ENCODE peak calls at places on chromosome 21, in seven cellular contexts. E is H9, V is IMR-90, Q is mesendoderm, X is H1, O is mesenchymal stem cell, I is trophoblast cell. M is an unnamed sample.

GRCh38 chr21:42550817-42551216 is 37.2 kb downstream of the SLC37A1 start:
- DNase-seq in E (no peak), V (no peak), Q (no peak), X (no peak), O (no peak), I (peak; percentile 84), M (no peak)

GRCh38 chr21:26818911-26819310 is 26.3 kb downstream of the ADAMTS1 start:
- DNase-seq in E (no peak), V (no peak), Q (peak; percentile 32), X (no peak), O (no peak), I (no peak), M (peak; percentile 11)

GRCh38 chr21:29077651-29078090 is 4.2 kb upstream of the CCT8 start:
- DNase-seq in E (no peak), V (peak; percentile 48), Q (no peak), X (no peak), O (no peak), I (peak; percentile 17), M (no peak)

GRCh38 chr21:34609244-34609950 is 5.5 kb downstream of the RCAN1 start:
- DNase-seq in E (no peak), V (no peak), Q (no peak), X (no peak), O (no peak), I (no peak), M (no peak)

GRCh38 chr21:14120091-14120734 is 90.5 kb downstream of the LIPI start:
- DNase-seq in E (peak; percentile 59), V (peak; percentile 8), Q (peak; percentile 56), X (no peak), O (peak; percentile 10), I (peak; percentile 75), M (peak; percentile 11)

GRCh38 chr21:42440187-42440792 is 36.6 kb downstream of the UBASH3A start:
- DNase-seq in E (no peak), V (no peak), Q (no peak), X (no peak), O (no peak), I (no peak), M (no peak)

GRCh38 chr21:42465008-42465878 is 30.8 kb downstream of the RSPH1 start:
- DNase-seq in E (no peak), V (no peak), Q (peak; percentile 22), X (no peak), O (peak; percentile 67), I (peak; percentile 11), M (no peak)

GRCh38 chr21:34886554-34887385 is 162.3 kb downstream of the RUNX1 start:
- DNase-seq in E (peak; percentile 47), V (no peak), Q (peak; percentile 60), X (no peak), O (peak; percentile 51), I (peak; percentile 47), M (no peak)

GRCh38 chr21:33339938-33340337 is 15.2 kb downstream of the IFNAR1 start:
- DNase-seq in E (no peak), V (peak; percentile 12), Q (no peak), X (no peak), O (peak; percentile 27), I (no peak), M (no peak)

GRCh38 chr21:36097427-36098230 is 27.8 kb downstream of the CBR1 start:
- DNase-seq in E (no peak), V (no peak), Q (no peak), X (no peak), O (peak; percentile 46), I (no peak), M (no peak)

GRCh38 chr21:22885079-22885478 is 1886.9 kb downstream of the NCAM2 start:
- DNase-seq in E (no peak), V (no peak), Q (peak; percentile 86), X (no peak), O (no peak), I (no peak), M (no peak)

GRCh38 chr21:36423772-36424433 is 38.7 kb downstream of the CHAF1B start:
- DNase-seq in E (no peak), V (no peak), Q (no peak), X (no peak), O (no peak), I (no peak), M (no peak)

GRCh38 chr21:41817228-41817627 is 50.4 kb upstream of the RIPK4 start:
- DNase-seq in E (peak; percentile 57), V (peak; percentile 83), Q (peak; percentile 64), X (no peak), O (peak; percentile 72), I (peak; percentile 83), M (peak; percentile 32)

GRCh38 chr21:10521091-10521598 is at the start of gene TPTE:
- DNase-seq in E (no peak), V (no peak), Q (no peak), X (no peak), O (no peak), I (peak; percentile 65), M (no peak)

GRCh38 chr21:32597205-32597604 is 11.9 kb upstream of the TCP10L start:
- DNase-seq in E (no peak), V (peak; percentile 95), Q (no peak), X (no peak), O (peak; percentile 82), I (peak; percentile 14), M (no peak)

GRCh38 chr21:32949701-32950100 is 76.0 kb upstream of the OLIG2 start:
- DNase-seq in E (peak; percentile 24), V (no peak), Q (peak; percentile 39), X (no peak), O (no peak), I (no peak), M (no peak)

GRCh38 chr21:26124421-26124833 is 46.1 kb downstream of the APP start:
- DNase-seq in E (no peak), V (peak; percentile 67), Q (peak; percentile 64), X (no peak), O (peak; percentile 64), I (peak; percentile 87), M (no peak)

GRCh38 chr21:42363331-42363730 is 3.0 kb downstream of the TFF1 start:
- DNase-seq in E (no peak), V (no peak), Q (no peak), X (no peak), O (no peak), I (peak; percentile 52), M (no peak)

GRCh38 chr21:45252448-45252925 is 35.2 kb downstream of the POFUT2 start:
- DNase-seq in E (peak; percentile 16), V (no peak), Q (no peak), X (no peak), O (no peak), I (no peak), M (no peak)

GRCh38 chr21:45253180-45253579 is 34.5 kb downstream of the POFUT2 start:
- DNase-seq in E (peak; percentile 21), V (peak; percentile 39), Q (peak; percentile 25), X (no peak), O (peak; percentile 57), I (no peak), M (no peak)

GRCh38 chr21:45254557-45254930 is 33.2 kb downstream of the POFUT2 start:
- DNase-seq in E (no peak), V (no peak), Q (no peak), X (no peak), O (no peak), I (no peak), M (no peak)

GRCh38 chr21:45255381-45256020 is 32.2 kb downstream of the POFUT2 start:
- DNase-seq in E (peak; percentile 26), V (no peak), Q (no peak), X (no peak), O (no peak), I (no peak), M (no peak)

DNA sequence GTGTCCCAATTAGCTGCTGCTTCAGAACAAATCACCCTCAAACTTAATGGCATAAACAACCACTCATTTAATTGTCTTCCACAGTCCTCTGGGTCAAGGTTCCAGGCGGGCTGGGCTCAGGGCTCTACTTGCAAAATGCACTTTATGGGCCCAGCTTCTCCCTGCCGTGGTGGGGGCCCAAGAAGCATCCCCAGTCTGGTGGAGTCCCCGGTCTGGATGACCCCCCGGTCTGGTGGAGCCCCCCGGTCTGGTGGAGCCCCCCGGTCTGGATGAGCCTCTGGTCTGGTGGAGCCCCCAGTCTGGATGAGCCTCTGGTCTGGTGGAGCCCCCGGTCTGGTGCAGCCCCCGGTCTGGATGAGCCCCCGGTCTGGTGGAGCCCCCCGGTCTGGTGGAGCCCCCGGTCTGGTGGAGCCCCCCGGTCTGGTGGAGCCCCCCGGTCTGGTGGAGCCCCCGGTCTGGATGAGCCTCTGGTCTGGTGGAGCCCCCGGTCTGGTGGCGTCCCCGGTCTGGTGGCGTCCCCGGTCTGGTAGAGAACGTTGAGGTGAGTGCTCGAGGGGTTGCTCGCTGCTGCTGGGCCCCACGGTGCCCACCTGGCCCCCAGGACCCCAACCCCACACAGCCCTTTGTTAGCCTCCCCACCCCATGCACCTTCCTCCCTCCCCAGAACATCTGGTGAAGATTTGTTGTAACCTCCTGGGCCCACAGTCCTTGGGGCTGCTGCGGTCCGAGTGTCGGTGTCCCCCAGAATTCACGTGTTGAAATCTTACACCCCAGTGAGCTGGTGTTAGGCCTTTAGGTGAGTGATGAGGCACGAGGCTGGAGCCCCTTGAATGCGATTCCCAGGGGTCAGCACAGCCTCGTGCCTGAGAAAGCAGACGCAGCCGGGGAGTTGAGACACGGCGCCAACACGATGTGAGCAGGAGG is 33.8 kb downstream of the POFUT2 start:
- DNase-seq in E (no peak), V (no peak), Q (no peak), X (no peak), O (no peak), I (no peak), M (no peak)
- H3K4ac ChIP-seq in E (no peak overlapping the region), V (no peak overlapping the region), Q (no peak overlapping the region), X (no peak overlapping the region), O (no peak overlapping the region), I (no peak overlapping the region), M (no peak overlapping the region)

GRCh38 chr21:15801352-15801863 is 71.6 kb downstream of the USP25 start:
- DNase-seq in E (no peak), V (no peak), Q (no peak), X (no peak), O (no peak), I (no peak), M (no peak)
- H3K18ac ChIP-seq in E (no peak overlapping the region), V (no peak overlapping the region), Q (no peak overlapping the region), X (no peak overlapping the region), O (no peak overlapping the region), I (no peak overlapping the region), M (no peak overlapping the region)

DNA sequence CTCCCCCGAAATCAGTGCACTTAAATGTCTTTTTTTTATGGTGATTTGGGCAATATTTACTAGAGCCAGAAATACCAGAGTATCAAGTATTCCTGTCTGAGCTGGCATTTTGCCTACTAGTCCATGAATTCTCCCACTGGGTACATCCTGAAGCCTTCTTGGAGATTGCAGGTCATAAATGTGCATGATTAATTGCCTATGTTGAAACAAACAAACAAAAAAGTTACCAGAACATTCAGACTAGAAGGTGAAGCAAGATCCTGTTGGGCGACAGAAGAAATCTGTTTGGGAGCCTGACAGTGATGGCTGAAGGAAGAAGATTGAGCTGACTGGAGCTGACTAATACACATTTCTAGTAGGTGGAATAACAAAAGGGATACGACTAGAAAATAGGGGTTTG is 127.4 kb upstream of the NRIP1 start:
- DNase-seq in E (no peak), V (no peak), Q (no peak), X (no peak), O (no peak), I (peak; percentile 20), M (no peak)
- H3K4ac ChIP-seq in E (no peak overlapping the region), V (no peak overlapping the region), Q (no peak overlapping the region), X (no peak overlapping the region), O (no peak overlapping the region), I (no peak overlapping the region), M (no peak overlapping the region)

DNA sequence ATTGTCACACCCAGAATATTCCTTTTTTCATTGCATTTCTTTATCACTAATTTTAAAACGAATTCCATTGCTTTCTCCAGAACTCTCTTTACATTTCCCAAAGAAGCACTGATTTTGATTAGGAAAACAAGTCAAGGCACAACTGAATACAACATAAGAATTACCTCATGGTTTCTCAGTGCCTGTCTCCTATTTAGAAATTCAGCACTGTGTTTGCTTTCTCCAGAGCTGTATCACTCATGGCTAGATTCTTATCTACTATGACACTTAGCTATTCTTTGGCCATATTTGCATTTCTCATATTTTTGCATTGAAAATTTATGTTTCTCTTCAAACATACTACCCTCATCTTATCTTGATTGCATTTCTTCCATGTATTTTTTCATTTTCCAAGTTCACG is 1402.0 kb downstream of the MRPL39 start:
- DNase-seq in E (no peak), V (no peak), Q (no peak), X (no peak), O (no peak), I (no peak), M (no peak)
- H3K18ac ChIP-seq in E (no peak overlapping the region), V (no peak overlapping the region), Q (no peak overlapping the region), X (no peak overlapping the region), O (no peak overlapping the region), I (no peak overlapping the region), M (no peak overlapping the region)

M was measured in neuronal stem cell.